ENCODE peak calls at places on chromosomes 4 and X, in seven cellular contexts. K is tibial nerve, N is GM23248, Y is AG04450, O is HCT116, S is iPS DF 6.9, Z is mesendoderm. B is an unnamed sample.

GRCh38 chr4:115275615-115276014 is 162.2 kb upstream of the NDST4 start:
- DNase-seq in Y (no peak), S (no peak), Z (no peak), K (no peak), O (no peak), N (no peak), B (no peak)

GRCh38 chr4:157057187-157057586 is 18.8 kb upstream of the GLRB start:
- DNase-seq in O (no peak), N (no peak), S (no peak), Y (no peak), K (no peak), Z (peak), B (no peak)

GRCh38 chr4:170089274-170089742 is 448 bp downstream of the AADAT start:
- DNase-seq in O (no peak), Y (no peak), Z (peak), N (peak), K (no peak), S (no peak), B (no peak)

GRCh38 chr4:112523764-112524505 is 8.0 kb upstream of the NEUROG2 start:
- DNase-seq in S (no peak), O (peak), K (no peak), N (peak), Z (peak), Y (no peak), B (no peak)

GRCh38 chr4:6104541-6105130 is 86.4 kb upstream of the C4orf50 start:
- DNase-seq in Y (no peak), S (no peak), Z (peak), K (no peak), O (no peak), N (no peak), B (no peak)

GRCh38 chrX:133645251-133645650 is 230.0 kb upstream of the GPC4 start:
- DNase-seq in Y (no peak), N (peak), K (no peak), Z (no peak), S (no peak), O (no peak), B (no peak)

GRCh38 chr4:136931771-136932170 is 600.5 kb downstream of the PCDH18 start:
- DNase-seq in O (no peak), K (no peak), S (no peak), Y (no peak), Z (no peak), N (peak), B (no peak)

GRCh38 chr4:6910340-6910959 is 824 bp downstream of the TBC1D14 start:
- DNase-seq in S (no peak), Z (peak), Y (no peak), O (no peak), K (no peak), N (peak), B (no peak)

DNA sequence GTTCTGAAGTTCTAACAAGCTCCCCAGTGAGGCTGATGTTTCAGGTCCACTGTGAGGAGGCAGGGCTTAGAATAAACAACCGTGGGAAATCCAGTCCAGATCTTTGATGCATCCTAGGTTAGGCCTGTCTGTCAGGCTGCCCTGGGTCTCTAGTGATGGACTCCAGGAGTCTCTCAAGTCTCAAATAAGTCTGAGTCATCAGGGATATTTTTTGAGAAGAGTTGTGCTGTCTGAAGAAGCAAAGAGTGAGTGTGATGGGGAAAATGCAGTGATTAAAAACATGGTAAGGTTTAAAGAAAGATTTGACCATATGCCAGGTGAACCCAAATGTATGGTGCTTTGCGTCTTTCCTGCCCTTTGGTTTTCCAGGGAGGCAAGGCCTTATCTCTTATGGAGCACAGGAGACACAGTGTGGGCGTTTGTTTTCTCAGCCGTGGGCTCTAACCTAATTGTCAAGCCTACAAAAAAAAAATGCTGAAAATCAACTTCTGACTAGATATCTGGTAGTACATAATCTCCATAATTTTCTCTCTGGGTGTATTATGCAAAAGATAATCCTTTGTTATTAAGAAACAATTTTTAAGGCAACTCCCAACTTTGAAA is 100.7 kb downstream of the PTTG2 start:
- DNase-seq in N (no peak), O (no peak), Y (no peak), S (no peak), Z (peak), K (no peak), B (no peak)
- H3K27ac ChIP-seq in N (no peak), O (no peak), Y (no peak), S (no peak), Z (no peak), K (no peak), B (no peak)

GRCh38 chrX:40012800-40013682 is 84.7 kb downstream of the BCOR start:
- DNase-seq in N (peak), K (peak), Z (peak), S (no peak), Y (no peak), O (no peak), B (peak)

GRCh38 chrX:40012039-40012799 is 85.5 kb downstream of the BCOR start:
- DNase-seq in Z (no peak), Y (no peak), N (peak), S (no peak), K (peak), O (no peak), B (no peak)

GRCh38 chrX:40015693-40016092 is 82.1 kb downstream of the BCOR start:
- DNase-seq in K (no peak), N (no peak), Y (no peak), O (no peak), S (no peak), Z (no peak), B (no peak)

GRCh38 chrX:40018021-40018420 is 79.7 kb downstream of the BCOR start:
- DNase-seq in O (no peak), Z (no peak), Y (no peak), S (no peak), K (no peak), N (no peak), B (no peak)

GRCh38 chrX:40016702-40017101 is 81.1 kb downstream of the BCOR start:
- DNase-seq in Y (no peak), O (no peak), N (no peak), K (no peak), S (no peak), Z (no peak), B (no peak)
- H3K27ac ChIP-seq in Y (no peak), O (no peak), N (no peak), K (no peak), S (no peak), Z (no peak), B (no peak)

GRCh38 chr4:184817494-184818215 is 8.1 kb downstream of the ACSL1 start:
- DNase-seq in Y (no peak), O (no peak), S (no peak), Z (no peak), N (no peak), K (no peak), B (no peak)
- H3K27ac ChIP-seq in Y (no peak), O (no peak), S (no peak), Z (no peak), N (no peak), K (no peak), B (peak)

DNA sequence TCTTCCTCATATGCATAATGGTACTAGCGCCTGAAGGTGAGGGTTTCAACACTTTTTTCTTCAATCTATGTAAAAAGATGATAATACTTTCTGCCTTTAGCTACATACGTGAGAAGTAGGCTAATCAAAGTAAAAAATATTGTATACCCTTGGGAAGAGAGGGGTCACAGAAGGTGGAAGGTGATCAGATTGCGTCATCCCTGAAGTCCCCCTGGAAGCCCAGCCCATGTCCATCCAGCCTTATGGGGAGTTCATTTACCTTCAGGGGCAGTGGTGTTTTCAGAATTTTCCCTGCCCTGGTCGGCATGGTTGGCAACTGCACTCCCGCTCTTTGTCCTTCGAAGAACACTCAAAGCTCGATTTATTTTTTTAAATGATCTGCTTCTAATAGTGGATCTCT is 84.2 kb downstream of the LNX1 start:
- DNase-seq in K (no peak), Y (no peak), S (no peak), O (no peak), Z (no peak), N (no peak), B (no peak)
- H3K27ac ChIP-seq in K (no peak), Y (no peak), S (no peak), O (no peak), Z (no peak), N (no peak), B (no peak)

GRCh38 chrX:18353931-18354368 is 538 bp downstream of the SCML2 start:
- DNase-seq in Z (peak), K (no peak), N (peak), Y (no peak), O (no peak), S (no peak), B (no peak)
- H3K27ac ChIP-seq in Z (no peak), K (no peak), N (no peak), Y (no peak), O (peak), S (no peak), B (no peak)

B was measured in substantia nigra.